ENCODE peak calls at places on chromosome 19, in five cellular contexts. E is adrenal gland, F is IMR-90, J is cardiac muscle cell, A is HCT116. I is an unnamed sample.

GRCh38 chr19:12453495-12453894 is 12.7 kb upstream of the ZNF443 start:
- DNase-seq in J (no peak), F (no peak), E (no peak), A (no peak), I (no peak)

GRCh38 chr19:42067315-42067888 is 2.6 kb downstream of the GRIK5 start:
- DNase-seq in E (no peak), J (no peak), F (no peak), A (no peak), I (no peak)

GRCh38 chr19:33767898-33768413 is 28.7 kb upstream of the KCTD15 start:
- DNase-seq in J (peak; percentile 33), F (peak; percentile 32), E (no peak), A (no peak), I (peak; percentile 92)

GRCh38 chr19:47471733-47472457 is at the start of gene SLC8A2:
- DNase-seq in E (peak; percentile 56), J (peak; percentile 92), F (peak; percentile 77), A (peak; percentile 35), I (peak; percentile 100)

GRCh38 chr19:4316940-4317339 is 12.5 kb downstream of the FSD1 start:
- DNase-seq in E (no peak), F (no peak), J (no peak), A (no peak), I (peak; percentile 12)

GRCh38 chr19:17296278-17296677 is 6.9 kb downstream of the ABHD8 start:
- DNase-seq in J (no peak), E (peak; percentile 77), F (peak; percentile 36), A (no peak), I (no peak)

GRCh38 chr19:18771328-18772242 is 19.5 kb downstream of the COMP start:
- DNase-seq in A (no peak), E (no peak), F (no peak), J (no peak), I (peak; percentile 89)

GRCh38 chr19:16330811-16331690 is 6.4 kb downstream of the KLF2 start:
- DNase-seq in A (no peak), J (no peak), F (no peak), E (no peak), I (no peak)

GRCh38 chr19:12272386-12272785 is 22.3 kb downstream of the ZNF44 start:
- DNase-seq in J (no peak), A (no peak), E (no peak), F (no peak), I (no peak)

GRCh38 chr19:2334986-2335846 is 6.7 kb downstream of the SPPL2B start:
- DNase-seq in E (no peak), A (no peak), J (no peak), F (no peak), I (peak; percentile 80)

GRCh38 chr19:3175761-3176714 is 2.5 kb upstream of the S1PR4 start:
- DNase-seq in J (no peak), F (peak; percentile 65), E (no peak), A (peak; percentile 65), I (peak; percentile 47)

GRCh38 chr19:11578342-11579142 is 1.1 kb upstream of the ACP5 start:
- DNase-seq in A (no peak), F (no peak), E (peak; percentile 61), J (peak; percentile 33), I (peak; percentile 90)

GRCh38 chr19:15123900-15124299 is 16.7 kb downstream of the SYDE1 start:
- DNase-seq in A (no peak), E (peak; percentile 85), J (no peak), F (no peak), I (peak; percentile 30)

GRCh38 chr19:49497047-49497789 is 984 bp downstream of the RPS11 start:
- DNase-seq in E (peak; percentile 72), A (no peak), J (peak; percentile 63), F (peak; percentile 47), I (peak; percentile 67)

GRCh38 chr19:12899891-12900518 is 9.0 kb downstream of the GCDH start:
- DNase-seq in E (no peak), J (no peak), F (no peak), A (no peak), I (no peak)

GRCh38 chr19:40191836-40192646 is 815 bp downstream of the MAP3K10 start:
- DNase-seq in A (no peak), E (peak; percentile 41), J (peak; percentile 36), F (peak; percentile 19), I (peak; percentile 95)

GRCh38 chr19:8367327-8368001 is 3.5 kb downstream of the ANGPTL4 start:
- DNase-seq in J (peak; percentile 100), F (peak; percentile 98), A (no peak), E (peak; percentile 86), I (peak; percentile 92)

GRCh38 chr19:43407416-43408005 is 7.2 kb upstream of the TEX101 start:
- DNase-seq in F (no peak), A (no peak), J (no peak), E (no peak), I (peak; percentile 71)

GRCh38 chr19:49472936-49473335 is 1.1 kb upstream of the FLT3LG start:
- DNase-seq in A (no peak), J (no peak), E (no peak), F (no peak), I (peak; percentile 30)

GRCh38 chr19:33441277-33441699 is 67.8 kb downstream of the CEBPG start:
- DNase-seq in A (no peak), F (no peak), J (no peak), E (no peak), I (peak; percentile 33)

GRCh38 chr19:48351341-48351752 is 12.4 kb downstream of the TMEM143 start:
- DNase-seq in A (no peak), J (peak; percentile 69), E (peak; percentile 71), F (peak; percentile 26), I (peak; percentile 95)

GRCh38 chr19:45442927-45443461 is 19.3 kb upstream of the ERCC1 start:
- DNase-seq in E (peak; percentile 68), J (peak; percentile 48), F (peak; percentile 59), A (no peak), I (peak; percentile 55)
- H3K4me3 ChIP-seq in E (no peak overlapping the region), J (peak overlapping the region; percentile 37), F (peak overlapping the region; percentile 47), A (peak overlapping the region; percentile 48), I (peak overlapping the region; percentile 69)

GRCh38 chr19:56114051-56114694 is 6.9 kb downstream of the ZNF787 start:
- DNase-seq in F (no peak), J (no peak), E (no peak), A (no peak), I (peak; percentile 63)
- H3K36me3 ChIP-seq in F (peaks cover 8% of the 10 kb centered on the region), J (no peaks in the 10 kb centered on the region), E (no peaks in the 10 kb centered on the region), A (no peaks in the 10 kb centered on the region), I (peaks cover 1% of the 10 kb centered on the region)

DNA sequence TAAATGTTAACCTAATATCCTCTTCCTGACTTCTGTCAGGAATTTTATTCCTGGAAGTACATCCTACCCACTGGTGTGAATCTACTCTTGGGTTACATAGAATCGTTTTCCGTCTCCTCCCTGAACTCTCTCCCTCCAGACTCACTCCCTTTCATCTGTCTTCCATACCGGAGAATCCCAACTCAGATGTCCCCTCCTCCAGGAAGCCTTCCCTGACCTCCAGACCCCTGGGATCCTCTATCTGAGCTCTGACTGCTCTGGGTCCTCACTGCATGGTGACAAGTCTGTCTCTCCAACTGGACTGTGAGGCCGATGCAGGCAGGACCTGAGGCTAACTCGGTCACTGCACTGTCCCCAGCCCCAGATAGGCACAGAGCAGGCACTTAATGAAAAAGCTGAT is 24.6 kb downstream of the OPA3 start:
- DNase-seq in F (no peak), A (no peak), E (no peak), J (no peak), I (no peak)
- H3K27me3 ChIP-seq in F (no peaks in the 10 kb centered on the region), A (no peaks in the 10 kb centered on the region), E (no peaks in the 10 kb centered on the region), J (no peaks in the 10 kb centered on the region), I (no peaks in the 10 kb centered on the region)

GRCh38 chr19:35533822-35534521 is 716 bp downstream of the GAPDHS start:
- DNase-seq in F (peak; percentile 57), E (no peak), J (peak; percentile 57), A (no peak), I (peak; percentile 89)
- H3K4me3 ChIP-seq in F (no peak overlapping the region), E (no peak overlapping the region), J (no peak overlapping the region), A (no peak overlapping the region), I (peak overlapping the region; percentile 27)

GRCh38 chr19:1151037-1151716 is 22.9 kb downstream of the SBNO2 start:
- DNase-seq in A (no peak), E (peak; percentile 52), J (no peak), F (no peak), I (no peak)
- H3K36me3 ChIP-seq in A (no peaks in the 10 kb centered on the region), E (no peaks in the 10 kb centered on the region), J (no peaks in the 10 kb centered on the region), F (peaks cover 52% of the 10 kb centered on the region), I (no peaks in the 10 kb centered on the region)

DNA sequence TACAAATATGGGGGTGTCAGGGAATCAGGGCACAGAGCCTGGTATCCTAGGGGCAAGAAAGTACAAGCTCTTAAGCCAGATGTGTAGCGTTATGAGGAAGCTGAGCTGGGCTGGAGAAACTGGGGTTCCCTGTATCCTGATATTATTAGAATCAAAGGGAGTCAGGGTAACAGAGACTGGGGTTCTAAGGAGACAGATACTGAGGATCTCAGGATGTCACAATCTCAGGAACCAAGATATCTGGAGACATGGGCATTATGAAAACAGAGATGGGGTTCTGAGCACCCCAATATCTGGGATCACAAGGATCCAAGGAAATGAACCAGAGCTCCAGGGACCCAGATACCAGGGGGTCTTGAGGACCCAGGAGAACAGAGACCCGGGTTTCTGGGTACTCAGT is 810 bp downstream of the BCL3 start:
- DNase-seq in J (no peak), E (no peak), A (no peak), F (no peak), I (no peak)
- H3K27me3 ChIP-seq in J (peaks cover 15% of the 10 kb centered on the region), E (no peaks in the 10 kb centered on the region), A (no peaks in the 10 kb centered on the region), F (no peaks in the 10 kb centered on the region), I (peaks cover 40% of the 10 kb centered on the region)